ENCODE peak calls at places on chromosomes 1 and 21, in eight cellular contexts. P, V, S, N, L, G, F and Z are unnamed samples.

GRCh38 chr1:41957568-41957967 is 38.8 kb upstream of the HIVEP3 start:
- DNase-seq in P (no peak), V (no peak), S (no peak), N (no peak), L (peak), G (no peak), F (no peak), Z (no peak)

GRCh38 chr1:221089273-221089672 is 210.0 kb downstream of the HLX start:
- DNase-seq in P (no peak), V (no peak), S (no peak), N (no peak), L (no peak), G (peak), F (no peak), Z (no peak)

GRCh38 chr1:241716915-241717651 is 65.0 kb downstream of the WDR64 start:
- DNase-seq in P (peak), V (no peak), S (no peak), N (no peak), L (no peak), G (no peak), F (no peak), Z (no peak)

GRCh38 chr1:110526189-110526588 is 7.2 kb upstream of the KCNA10 start:
- DNase-seq in P (no peak), V (no peak), S (no peak), N (no peak), L (no peak), G (no peak), F (no peak), Z (no peak)

GRCh38 chr1:6180215-6180577 is at the start of gene CHD5:
- DNase-seq in P (no peak), V (no peak), S (peak), N (no peak), L (no peak), G (no peak), F (no peak), Z (no peak)

GRCh38 chr1:51061231-51061943 is 40.6 kb upstream of the C1orf185 start:
- DNase-seq in P (no peak), V (no peak), S (no peak), N (no peak), L (no peak), G (no peak), F (no peak), Z (no peak)

GRCh38 chr1:58500036-58500435 is 46.5 kb downstream of the OMA1 start:
- DNase-seq in P (no peak), V (no peak), S (no peak), N (no peak), L (no peak), G (no peak), F (no peak), Z (no peak)

GRCh38 chr1:119133987-119134386 is 6.5 kb downstream of the WARS2 start:
- DNase-seq in P (no peak), V (no peak), S (no peak), N (no peak), L (no peak), G (no peak), F (no peak), Z (no peak)

GRCh38 chr21:35303085-35303484 is 254.0 kb upstream of the RUNX1 start:
- DNase-seq in P (no peak), V (no peak), S (no peak), N (no peak), L (peak), G (peak), F (peak), Z (peak)

GRCh38 chr1:201842472-201843020 is 13.6 kb downstream of the IPO9 start:
- DNase-seq in P (no peak), V (no peak), S (no peak), N (no peak), L (no peak), G (no peak), F (no peak), Z (no peak)

GRCh38 chr1:170685166-170685565 is 21.2 kb downstream of the PRRX1 start:
- DNase-seq in P (no peak), V (no peak), S (no peak), N (no peak), L (peak), G (no peak), F (no peak), Z (no peak)